ENCODE peak calls at places on chromosomes 4 and X, in four cellular contexts. One of them, this sample, is unnamed.

GRCh38 chr4:167221074-167221473 is 13.2 kb downstream of the SPOCK3 start:
- DNase-seq in SK-N-SH: no peak
- DNase-seq in K562: no peak
- DNase-seq in HepG2: no peak
- DNase-seq in this sample: no peak

GRCh38 chr4:104128031-104128849 is 366.5 kb downstream of the CXXC4 start:
- DNase-seq in HepG2: no peak
- DNase-seq in K562: no peak
- DNase-seq in SK-N-SH: no peak
- DNase-seq in this sample: no peak

GRCh38 chr4:138092060-138092459 is 150.1 kb downstream of the SLC7A11 start:
- DNase-seq in HepG2: no peak
- DNase-seq in SK-N-SH: no peak
- DNase-seq in K562: no peak
- DNase-seq in this sample: no peak

GRCh38 chr4:149765630-149766029 is 50.0 kb downstream of the IQCM start:
- DNase-seq in SK-N-SH: no peak
- DNase-seq in HepG2: no peak
- DNase-seq in K562: no peak
- DNase-seq in this sample: peak

GRCh38 chr4:40309250-40309774 is 25.8 kb upstream of the CHRNA9 start:
- DNase-seq in K562: peak
- DNase-seq in HepG2: peak
- DNase-seq in SK-N-SH: peak
- DNase-seq in this sample: peak

GRCh38 chr4:178309890-178310289 is 867.7 kb upstream of the AGA start:
- DNase-seq in SK-N-SH: no peak
- DNase-seq in HepG2: no peak
- DNase-seq in K562: no peak
- DNase-seq in this sample: no peak

GRCh38 chr4:14218641-14219040 is 591.1 kb upstream of the BOD1L1 start:
- DNase-seq in HepG2: no peak
- DNase-seq in K562: no peak
- DNase-seq in SK-N-SH: no peak
- DNase-seq in this sample: no peak

GRCh38 chrX:110836982-110837381 is 41.4 kb upstream of the CHRDL1 start:
- DNase-seq in HepG2: no peak
- DNase-seq in SK-N-SH: peak
- DNase-seq in K562: no peak
- DNase-seq in this sample: no peak

GRCh38 chrX:135596495-135596894 is 76.0 kb downstream of the INTS6L start:
- DNase-seq in HepG2: peak
- DNase-seq in K562: peak
- DNase-seq in SK-N-SH: peak
- DNase-seq in this sample: peak

DNA sequence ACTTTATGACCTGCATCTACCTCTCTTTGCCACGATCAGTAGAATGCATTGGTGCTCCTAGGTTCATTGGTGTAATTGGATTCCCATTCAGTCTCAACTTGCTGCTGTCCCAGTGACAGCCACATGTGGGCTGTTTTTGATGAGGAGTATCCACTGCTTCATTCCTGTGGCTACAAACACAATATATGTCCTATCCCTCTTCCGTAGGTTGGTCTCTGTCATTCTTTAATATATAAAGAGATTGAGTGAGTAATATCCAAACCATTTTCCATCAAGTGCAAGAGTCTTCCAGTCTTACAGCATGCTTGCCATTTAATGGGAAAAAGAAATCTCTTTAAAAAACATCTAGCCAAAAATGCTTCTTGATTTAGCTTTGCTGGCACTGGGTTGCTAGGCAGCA is 244.0 kb downstream of the ARHGAP10 start:
- DNase-seq in K562: no peak
- DNase-seq in SK-N-SH: no peak
- DNase-seq in HepG2: no peak
- DNase-seq in this sample: no peak
- H3K9ac ChIP-seq in K562: no peak
- H3K9ac ChIP-seq in SK-N-SH: no peak
- H3K9ac ChIP-seq in HepG2: no peak
- H3K9ac ChIP-seq in this sample: no peak

GRCh38 chr4:169115144-169115896 is 105.3 kb upstream of the CBR4 start:
- DNase-seq in SK-N-SH: no peak
- DNase-seq in HepG2: no peak
- DNase-seq in K562: no peak
- DNase-seq in this sample: no peak

GRCh38 chr4:169117591-169118081 is 107.6 kb upstream of the CBR4 start:
- DNase-seq in SK-N-SH: no peak
- DNase-seq in HepG2: no peak
- DNase-seq in K562: no peak
- DNase-seq in this sample: no peak

GRCh38 chr4:169114341-169114974 is 104.4 kb upstream of the CBR4 start:
- DNase-seq in HepG2: no peak
- DNase-seq in K562: no peak
- DNase-seq in SK-N-SH: no peak
- DNase-seq in this sample: no peak

GRCh38 chr4:169115897-169116254 is 105.8 kb upstream of the CBR4 start:
- DNase-seq in K562: peak
- DNase-seq in HepG2: no peak
- DNase-seq in SK-N-SH: no peak
- DNase-seq in this sample: peak

GRCh38 chr4:169116270-169116901 is 106.3 kb upstream of the CBR4 start:
- DNase-seq in SK-N-SH: no peak
- DNase-seq in HepG2: no peak
- DNase-seq in K562: no peak
- DNase-seq in this sample: no peak
- TF ChIP-seq ELF1 in SK-N-SH: no peak
- TF ChIP-seq ELF1 in HepG2: no peak
- TF ChIP-seq ELF1 in K562: no peak
- TF ChIP-seq ELF1 in this sample: no peak

GRCh38 chr4:1948892-1949436 is 59.8 kb downstream of the NELFA start:
- DNase-seq in SK-N-SH: no peak
- DNase-seq in HepG2: no peak
- DNase-seq in K562: peak
- DNase-seq in this sample: no peak
- H3K9ac ChIP-seq in SK-N-SH: no peak
- H3K9ac ChIP-seq in HepG2: no peak
- H3K9ac ChIP-seq in K562: no peak
- H3K9ac ChIP-seq in this sample: no peak

DNA sequence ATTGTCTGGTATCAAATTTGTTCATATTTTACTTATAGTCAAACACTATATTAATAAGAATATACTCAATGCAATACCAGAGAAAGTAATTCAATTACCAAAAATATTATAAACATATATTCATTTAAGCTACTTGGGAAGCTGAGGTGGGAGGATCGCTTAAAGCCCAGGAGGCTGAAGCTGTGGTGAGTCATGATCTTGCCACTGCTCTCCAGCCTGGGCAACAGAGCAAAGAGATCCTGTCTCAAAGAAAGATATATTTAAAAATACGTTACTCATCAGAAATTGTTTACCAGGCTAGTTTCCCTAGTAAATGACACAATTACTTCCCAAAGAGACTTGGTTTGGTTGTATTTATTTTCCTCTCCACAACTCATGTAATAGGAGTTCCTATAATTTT is 433.6 kb downstream of the GASK1B start:
- DNase-seq in SK-N-SH: no peak
- DNase-seq in K562: no peak
- DNase-seq in HepG2: no peak
- DNase-seq in this sample: no peak
- TF ChIP-seq ELF1 in SK-N-SH: no peak
- TF ChIP-seq ELF1 in K562: no peak
- TF ChIP-seq ELF1 in HepG2: no peak
- TF ChIP-seq ELF1 in this sample: no peak

DNA sequence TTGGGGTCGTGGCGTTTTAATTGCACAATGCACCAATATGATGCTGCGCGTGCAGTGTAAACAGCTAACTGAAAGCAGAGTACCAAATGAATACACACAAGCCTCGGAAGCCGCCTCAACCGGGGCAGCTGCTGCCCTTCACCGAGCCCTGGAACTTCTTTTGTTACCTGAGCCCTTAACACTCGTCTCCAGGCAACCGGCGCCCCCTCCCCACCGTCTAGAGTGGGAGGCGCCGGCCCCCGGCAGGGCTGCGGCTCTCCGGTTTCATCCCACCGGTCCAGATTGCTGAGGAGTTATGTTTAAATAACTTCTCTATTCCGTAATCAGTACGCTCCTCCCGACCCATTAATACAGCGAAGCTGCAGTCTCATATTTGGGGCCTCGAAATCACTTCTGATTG is 173.2 kb upstream of the TBL1X start:
- DNase-seq in SK-N-SH: no peak
- DNase-seq in K562: no peak
- DNase-seq in HepG2: no peak
- DNase-seq in this sample: no peak
- H3K9ac ChIP-seq in SK-N-SH: no peak
- H3K9ac ChIP-seq in K562: no peak
- H3K9ac ChIP-seq in HepG2: no peak
- H3K9ac ChIP-seq in this sample: no peak

GRCh38 chr4:124804584-124804983 is 92.1 kb upstream of the ANKRD50 start:
- DNase-seq in HepG2: no peak
- DNase-seq in K562: no peak
- DNase-seq in SK-N-SH: no peak
- DNase-seq in this sample: no peak
- TF ChIP-seq ELF1 in HepG2: no peak
- TF ChIP-seq ELF1 in K562: no peak
- TF ChIP-seq ELF1 in SK-N-SH: no peak
- TF ChIP-seq ELF1 in this sample: no peak

DNA sequence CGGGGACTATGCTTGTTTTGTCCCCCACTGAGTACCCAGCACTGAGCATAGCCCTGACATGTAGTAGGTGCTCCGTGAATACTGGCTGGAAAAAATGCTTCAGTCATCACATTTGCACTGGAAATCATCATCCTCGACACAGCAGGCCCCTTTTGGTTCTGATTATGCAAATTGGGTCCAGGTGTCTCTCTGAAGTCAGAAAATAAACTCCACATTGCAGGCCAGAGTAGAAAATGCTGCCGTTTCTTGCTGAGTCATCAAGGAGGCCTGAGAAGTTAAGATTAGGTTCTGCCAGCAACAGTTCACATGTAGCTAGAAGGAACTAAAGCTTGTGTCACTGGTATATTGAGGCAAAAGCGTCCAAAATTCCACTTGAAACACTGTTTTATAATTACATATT is 15.0 kb upstream of the STK32B start:
- DNase-seq in HepG2: no peak
- DNase-seq in K562: peak
- DNase-seq in SK-N-SH: no peak
- DNase-seq in this sample: no peak
- H3K9ac ChIP-seq in HepG2: no peak
- H3K9ac ChIP-seq in K562: no peak
- H3K9ac ChIP-seq in SK-N-SH: no peak
- H3K9ac ChIP-seq in this sample: no peak

DNA sequence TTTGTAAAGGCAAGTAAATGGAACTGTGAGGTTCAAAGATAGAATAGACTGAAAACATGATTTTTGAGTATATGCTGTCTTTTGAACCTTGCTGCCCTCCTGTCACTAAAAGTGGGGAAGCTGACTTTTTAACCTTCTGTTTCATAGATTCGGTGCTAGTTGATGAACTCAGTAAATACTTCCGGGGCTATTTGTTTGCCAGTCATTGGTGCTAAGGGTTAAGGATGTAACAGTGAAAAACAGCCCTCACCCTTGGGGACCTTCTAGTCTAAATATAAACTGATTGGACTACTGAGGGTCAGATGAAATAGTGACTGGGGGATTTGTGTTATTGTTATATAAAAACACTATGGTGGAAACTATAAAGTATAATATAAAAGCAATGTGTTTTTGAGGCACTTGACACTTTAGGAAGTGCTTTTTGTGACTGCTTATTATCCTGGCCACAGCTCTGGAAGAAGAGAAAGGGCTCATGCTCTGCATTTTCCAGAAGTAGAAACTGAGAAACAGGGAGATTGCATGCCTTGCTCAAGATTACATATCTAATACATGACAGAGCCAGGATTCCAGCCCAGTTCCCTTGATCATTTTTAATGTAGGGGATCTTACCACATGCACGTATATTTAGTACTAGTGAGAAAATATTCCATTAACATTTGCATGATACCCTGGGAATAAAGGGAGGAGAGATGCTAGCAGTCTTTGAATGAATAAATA is 3.9 kb downstream of the BST1 start:
- DNase-seq in HepG2: no peak
- DNase-seq in SK-N-SH: no peak
- DNase-seq in K562: no peak
- DNase-seq in this sample: no peak
- TF ChIP-seq ELF1 in HepG2: no peak
- TF ChIP-seq ELF1 in SK-N-SH: no peak
- TF ChIP-seq ELF1 in K562: no peak
- TF ChIP-seq ELF1 in this sample: no peak

DNA sequence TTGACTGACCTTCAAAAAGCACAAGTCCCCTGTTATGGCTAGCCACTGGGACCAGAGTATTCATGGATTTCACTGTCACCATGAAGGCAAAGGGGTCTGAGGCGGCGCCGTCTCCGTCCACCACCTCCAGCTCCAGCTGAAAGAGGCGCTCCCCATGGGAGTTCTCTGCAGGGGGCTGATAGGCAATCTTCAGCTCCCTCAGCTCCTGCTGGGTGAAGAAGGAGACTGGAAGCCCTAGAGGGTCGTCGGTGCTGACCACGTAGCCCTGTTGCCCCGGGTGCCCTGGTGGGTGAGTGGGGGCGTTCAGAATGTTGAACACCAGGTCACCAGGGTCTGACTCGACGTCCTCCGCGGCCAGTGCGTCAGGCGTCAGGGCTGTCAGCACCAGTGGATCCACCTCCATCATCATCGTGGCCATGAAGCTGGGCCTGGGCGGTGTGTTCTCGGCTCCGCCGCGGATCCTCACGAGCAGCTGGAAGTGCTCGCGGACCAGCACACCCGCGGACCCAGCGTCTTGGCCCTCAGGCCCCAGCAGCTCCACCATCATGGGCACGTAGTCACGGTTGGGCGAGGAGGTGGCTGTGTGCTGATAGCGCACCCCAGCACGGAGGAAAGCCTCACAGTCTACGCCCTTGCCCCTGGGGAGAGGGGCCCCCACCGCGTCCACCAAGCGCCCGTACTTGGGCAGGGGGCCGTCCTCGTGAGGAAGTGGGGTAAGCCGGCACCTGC is 980 bp downstream of the FREM3 start:
- DNase-seq in SK-N-SH: no peak
- DNase-seq in HepG2: no peak
- DNase-seq in K562: no peak
- DNase-seq in this sample: no peak
- H3K9ac ChIP-seq in SK-N-SH: no peak
- H3K9ac ChIP-seq in HepG2: no peak
- H3K9ac ChIP-seq in K562: no peak
- H3K9ac ChIP-seq in this sample: no peak

This sample was measured in HCT116.